ENCODE peak calls at places on chromosomes 11 and 22, in ten cellular contexts. U, W, R, L, J, Q, K, C, M and S are unnamed samples.

GRCh38 chr11:102237096-102237735 is 80.1 kb upstream of the BIRC3 start:
- DNase-seq in L (no peak), J (no peak), Q (no peak), U (no peak), K (peak), M (no peak), R (no peak), C (no peak), W (no peak), S (no peak)

GRCh38 chr11:76184551-76184993 is 21.7 kb downstream of the WNT11 start:
- DNase-seq in K (no peak), R (no peak), C (no peak), M (no peak), L (no peak), Q (no peak), W (no peak), U (no peak), J (no peak), S (no peak)

GRCh38 chr11:125073616-125074483 is 10.7 kb downstream of the SLC37A2 start:
- DNase-seq in K (no peak), W (no peak), Q (no peak), U (no peak), R (no peak), J (no peak), C (no peak), M (no peak), L (no peak), S (peak)

GRCh38 chr11:507727-508515 is 879 bp upstream of the RNH1 start:
- DNase-seq in Q (no peak), M (no peak), C (no peak), W (no peak), K (no peak), L (peak), J (no peak), U (no peak), R (no peak), S (peak)

GRCh38 chr11:78659326-78660319 is 85.0 kb upstream of the NARS2 start:
- DNase-seq in U (no peak), M (no peak), R (peak), L (no peak), Q (peak), J (no peak), K (no peak), C (peak), W (no peak), S (no peak)

GRCh38 chr11:34719303-34719848 is 98.5 kb downstream of the EHF start:
- DNase-seq in R (no peak), K (no peak), C (no peak), W (no peak), L (no peak), U (no peak), J (no peak), Q (no peak), M (no peak), S (no peak)

GRCh38 chr11:75813126-75813525 is 1.9 kb upstream of the UVRAG start:
- DNase-seq in Q (no peak), C (no peak), W (no peak), L (no peak), K (no peak), M (no peak), R (no peak), U (no peak), J (no peak), S (no peak)

GRCh38 chr11:1442163-1442562 is 44.4 kb downstream of the MOB2 start:
- DNase-seq in M (no peak), U (peak), R (no peak), K (peak), L (no peak), Q (no peak), W (no peak), C (no peak), J (peak), S (no peak)

GRCh38 chr11:69526453-69526810 is 45.0 kb downstream of the LINC01488 start:
- DNase-seq in U (no peak), J (no peak), Q (no peak), M (peak), W (no peak), R (no peak), K (no peak), C (peak), L (peak), S (peak)

GRCh38 chr11:80929406-80929805 is 1488.6 kb upstream of the TENM4 start:
- DNase-seq in K (no peak), M (no peak), W (no peak), R (no peak), L (no peak), J (no peak), C (no peak), Q (no peak), U (no peak), S (no peak)

GRCh38 chr11:38818720-38819119 is 2220.7 kb upstream of the RAG2 start:
- DNase-seq in U (no peak), J (no peak), K (no peak), M (no peak), R (no peak), C (no peak), L (no peak), W (no peak), Q (no peak), S (no peak)

GRCh38 chr11:38819986-38820385 is 2221.9 kb upstream of the RAG2 start:
- DNase-seq in K (no peak), M (no peak), L (no peak), W (no peak), Q (no peak), U (no peak), J (no peak), R (no peak), C (no peak), S (no peak)

DNA sequence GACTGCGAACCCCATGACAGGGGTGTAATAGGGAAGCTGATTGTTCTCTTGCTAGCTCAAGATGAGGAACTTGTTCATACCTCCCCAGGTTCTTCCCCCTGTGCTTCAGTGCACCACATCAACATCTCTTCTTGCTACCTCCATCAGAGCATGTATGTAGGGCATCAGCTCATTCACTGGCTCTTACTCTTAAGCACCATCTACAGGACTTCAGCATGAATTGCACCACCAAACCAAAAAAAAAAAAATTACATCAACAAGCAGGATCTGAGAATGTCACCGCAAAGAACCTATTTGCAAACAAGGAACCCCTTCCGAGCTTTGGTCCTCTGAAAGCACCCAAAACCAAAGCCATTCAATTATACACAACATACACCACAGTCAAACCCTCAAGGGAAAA is 2226.5 kb upstream of the RAG2 start:
- DNase-seq in R (no peak), Q (no peak), U (no peak), L (no peak), J (peak), M (no peak), K (peak), W (no peak), C (no peak), S (no peak)
- TF ChIP-seq CTCF in R (no peak), Q (no peak), U (no peak), L (no peak), J (no peak), M (no peak), K (peak), W (no peak), C (peak), S (no peak)

GRCh38 chr11:116887909-116888556 is 50.6 kb upstream of the APOA1 start:
- DNase-seq in U (no peak), L (no peak), Q (no peak), K (no peak), W (no peak), J (no peak), M (no peak), C (no peak), R (no peak), S (no peak)
- H3K27ac ChIP-seq in U (peak), L (no peak), Q (no peak), K (no peak), W (peak), J (no peak), M (peak), C (no peak), R (peak), S (no peak)

GRCh38 chr11:108664730-108665525 is at the start of gene DDX10:
- DNase-seq in L (peak), J (peak), C (peak), R (peak), M (peak), W (peak), Q (peak), U (peak), K (peak), S (peak)
- TF ChIP-seq CTCF in L (no peak), J (no peak), C (no peak), R (no peak), M (no peak), W (no peak), Q (peak), U (peak), K (peak), S (peak)

GRCh38 chr22:50626856-50627451 is 998 bp downstream of the ARSA start:
- DNase-seq in U (no peak), M (peak), J (no peak), K (no peak), R (no peak), Q (no peak), C (no peak), L (peak), W (no peak), S (peak)

GRCh38 chr22:50628543-50629134 is 687 bp upstream of the ARSA start:
- DNase-seq in Q (no peak), C (no peak), M (peak), J (no peak), R (no peak), K (no peak), U (no peak), L (peak), W (no peak), S (peak)

GRCh38 chr22:50626314-50626855 is 1.6 kb downstream of the ARSA start:
- DNase-seq in K (no peak), M (peak), J (no peak), U (no peak), R (no peak), C (peak), L (no peak), W (no peak), Q (no peak), S (peak)

GRCh38 chr22:50627452-50627913 is 469 bp downstream of the ARSA start:
- DNase-seq in C (no peak), L (no peak), R (no peak), Q (no peak), K (peak), U (no peak), J (peak), W (no peak), M (peak), S (peak)

GRCh38 chr22:50627914-50628542 is at the start of gene ARSA:
- DNase-seq in K (peak), J (peak), R (peak), C (peak), L (peak), M (peak), U (peak), W (peak), Q (peak), S (peak)
- H3K27ac ChIP-seq in K (no peak), J (peak), R (no peak), C (peak), L (peak), M (peak), U (peak), W (peak), Q (peak), S (peak)

DNA sequence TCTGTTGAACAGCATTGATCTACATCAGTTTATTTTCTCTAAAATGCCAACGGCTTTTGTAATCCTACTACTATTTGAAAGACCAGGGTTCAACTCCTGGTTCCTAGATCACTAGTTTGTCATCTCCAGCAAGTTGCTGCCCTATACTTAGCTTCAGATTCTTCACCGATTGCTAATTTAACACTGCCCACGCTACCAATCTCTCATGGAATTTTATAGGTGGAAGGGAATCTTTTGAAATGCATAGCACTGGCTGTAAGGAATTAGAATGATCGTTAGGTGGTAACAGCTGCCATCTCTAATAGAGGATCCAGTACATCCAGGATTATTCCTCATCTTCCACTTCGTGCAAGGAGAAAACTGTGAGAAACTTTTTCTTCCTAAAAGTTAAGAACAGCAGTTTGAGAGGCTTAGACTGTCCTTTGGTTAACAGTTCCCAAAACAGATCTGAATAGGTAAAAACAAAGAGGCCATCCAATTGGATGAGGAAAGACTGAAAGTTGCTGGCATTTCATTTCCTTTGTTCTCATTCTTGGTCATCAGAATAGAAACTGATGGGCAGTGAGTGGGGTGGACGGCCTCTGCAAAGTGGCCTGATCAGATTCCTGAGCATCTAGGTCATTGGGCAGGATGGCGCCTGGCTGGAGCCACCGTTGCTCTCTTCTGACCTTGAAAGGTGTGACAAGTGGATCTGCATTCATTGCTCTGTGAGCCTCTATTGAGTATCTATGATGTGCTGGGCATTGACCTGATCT is 236.3 kb upstream of the SORL1-AS1 start:
- DNase-seq in J (no peak), R (no peak), Q (peak), L (no peak), C (no peak), K (peak), U (no peak), M (no peak), W (no peak), S (no peak)
- TF ChIP-seq CTCF in J (no peak), R (no peak), Q (no peak), L (no peak), C (no peak), K (no peak), U (no peak), M (no peak), W (no peak), S (no peak)

GRCh38 chr11:111788464-111788863 is 22.3 kb upstream of the PPP2R1B start:
- DNase-seq in M (no peak), Q (no peak), K (no peak), R (no peak), J (no peak), C (no peak), W (no peak), U (no peak), L (no peak), S (no peak)
- H3K27ac ChIP-seq in M (peak), Q (no peak), K (no peak), R (no peak), J (no peak), C (peak), W (no peak), U (no peak), L (peak), S (no peak)

GRCh38 chr11:10908215-10908990 is 50.5 kb upstream of the ZBED5 start:
- DNase-seq in J (peak), W (no peak), Q (peak), M (no peak), L (no peak), U (no peak), R (no peak), K (no peak), C (no peak), S (no peak)

GRCh38 chr11:10902756-10903155 is 44.9 kb upstream of the ZBED5 start:
- DNase-seq in C (no peak), J (no peak), M (no peak), K (no peak), R (no peak), U (no peak), L (no peak), W (no peak), Q (no peak), S (no peak)

GRCh38 chr11:10909141-10909883 is 51.5 kb upstream of the ZBED5 start:
- DNase-seq in U (no peak), W (no peak), L (no peak), Q (no peak), J (no peak), M (no peak), R (no peak), C (no peak), K (no peak), S (no peak)

GRCh38 chr11:10902301-10902700 is 44.4 kb upstream of the ZBED5 start:
- DNase-seq in K (no peak), U (no peak), Q (no peak), C (no peak), M (no peak), J (no peak), W (no peak), L (no peak), R (no peak), S (no peak)

GRCh38 chr11:10906521-10906920 is 48.7 kb upstream of the ZBED5 start:
- DNase-seq in L (no peak), U (no peak), J (peak), K (no peak), Q (no peak), W (no peak), C (no peak), M (no peak), R (no peak), S (no peak)
- TF ChIP-seq CTCF in L (no peak), U (no peak), J (peak), K (no peak), Q (peak), W (no peak), C (no peak), M (peak), R (no peak), S (no peak)

GRCh38 chr11:108571001-108571400 is 22.6 kb downstream of the EXPH5 start:
- DNase-seq in R (no peak), J (no peak), L (no peak), W (no peak), Q (no peak), K (no peak), U (no peak), M (no peak), C (no peak), S (no peak)
- H3K27ac ChIP-seq in R (no peak), J (no peak), L (peak), W (no peak), Q (no peak), K (no peak), U (no peak), M (no peak), C (no peak), S (no peak)

DNA sequence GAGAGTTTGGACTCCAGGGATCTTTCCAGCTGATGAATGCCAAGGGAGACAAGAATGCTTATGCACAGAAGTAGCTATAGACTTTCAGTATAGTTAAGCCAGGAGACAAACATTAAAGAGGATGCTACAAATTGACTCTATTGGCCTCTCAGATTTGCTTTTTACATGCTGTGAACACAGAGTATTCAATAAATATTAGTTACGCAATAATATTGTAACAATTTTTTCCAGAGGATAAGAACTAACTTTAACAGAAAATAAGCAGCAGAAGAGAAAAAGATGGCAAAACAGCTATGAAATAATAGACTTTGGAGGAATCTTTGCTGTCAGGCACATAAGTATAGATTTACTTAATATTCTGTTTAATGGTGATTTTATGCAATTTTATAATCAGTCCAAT is 331.3 kb downstream of the DLG2 start:
- DNase-seq in Q (no peak), K (no peak), J (no peak), R (no peak), M (no peak), W (no peak), L (no peak), U (no peak), C (no peak), S (no peak)
- TF ChIP-seq CTCF in Q (no peak), K (no peak), J (no peak), R (no peak), M (no peak), W (no peak), L (no peak), U (no peak), C (no peak), S (no peak)